ENCODE peak calls at places on chromosomes 7 and 10, in six cellular contexts. O is activated naive CD8-positive, alpha-beta T cell treated with anti-CD3 and anti-CD28 coated beads for 36 hours; A is foreskin fibroblast; L is colonic mucosa; R is neural crest cell; I is fibroblast of lung. M is an unnamed sample.

GRCh38 chr10:35448687-35449662 is 112.7 kb downstream of the CCNY start:
- DNase-seq in O (no peak), A (no peak), L (no peak), R (no peak), I (no peak), M (no peak)

GRCh38 chr7:12731775-12732174 is 44.3 kb downstream of the ARL4A start:
- DNase-seq in O (no peak), A (no peak), L (no peak), R (no peak), I (no peak), M (no peak)

GRCh38 chr10:121113385-121113696 is 262.2 kb downstream of the WDR11 start:
- DNase-seq in O (no peak), A (no peak), L (no peak), R (no peak), I (peak), M (no peak)

GRCh38 chr7:132577206-132578049 is 1.2 kb upstream of the PLXNA4 start:
- DNase-seq in O (peak), A (peak), L (peak), R (peak), I (peak), M (peak)

GRCh38 chr7:17274551-17275245 is 23.8 kb upstream of the AHR start:
- DNase-seq in O (peak), A (no peak), L (no peak), R (no peak), I (peak), M (peak)

GRCh38 chr7:27102578-27103442 is at the start of gene HOXA2:
- DNase-seq in O (no peak), A (no peak), L (peak), R (no peak), I (peak), M (no peak)

GRCh38 chr7:104327963-104328307 is 468 bp upstream of the LHFPL3 start:
- DNase-seq in O (no peak), A (no peak), L (no peak), R (peak), I (no peak), M (no peak)

GRCh38 chr7:30740417-30741181 is 11.3 kb upstream of the INMT start:
- DNase-seq in O (peak), A (peak), L (peak), R (peak), I (peak), M (peak)

GRCh38 chr7:126079151-126079550 is 1149.5 kb upstream of the POT1 start:
- DNase-seq in O (no peak), A (no peak), L (no peak), R (no peak), I (no peak), M (no peak)

GRCh38 chr7:99557196-99557607 is 1.2 kb upstream of the ZNF655 start:
- DNase-seq in O (no peak), A (no peak), L (no peak), R (no peak), I (no peak), M (no peak)

GRCh38 chr7:132977234-132977633 is 104.7 kb downstream of the CHCHD3 start:
- DNase-seq in O (no peak), A (no peak), L (no peak), R (no peak), I (no peak), M (no peak)

GRCh38 chr7:30920021-30920583 is 8.4 kb downstream of the AQP1 start:
- DNase-seq in O (no peak), A (peak), L (no peak), R (no peak), I (peak), M (no peak)

GRCh38 chr7:3188946-3189345 is 112.1 kb upstream of the SDK1 start:
- DNase-seq in O (no peak), A (no peak), L (no peak), R (no peak), I (no peak), M (no peak)

GRCh38 chr10:32995751-32996150 is 37.7 kb upstream of the ITGB1 start:
- DNase-seq in O (no peak), A (no peak), L (no peak), R (no peak), I (no peak), M (no peak)

GRCh38 chr7:27098493-27099223 is 2.9 kb upstream of the HOXA1 start:
- DNase-seq in O (no peak), A (no peak), L (peak), R (peak), I (peak), M (no peak)

GRCh38 chr7:89837515-89837914 is 316.8 kb upstream of the STEAP1 start:
- DNase-seq in O (no peak), A (peak), L (no peak), R (no peak), I (peak), M (no peak)

GRCh38 chr10:51244739-51245138 is 170.5 kb downstream of the PRKG1 start:
- DNase-seq in O (no peak), A (peak), L (no peak), R (no peak), I (peak), M (no peak)

GRCh38 chr7:35246819-35247218 is 7.1 kb downstream of the TBX20 start:
- DNase-seq in O (no peak), A (no peak), L (no peak), R (no peak), I (no peak), M (no peak)

GRCh38 chr10:120018695-120019094 is 126.2 kb downstream of the SEC23IP start:
- DNase-seq in O (no peak), A (no peak), L (no peak), R (no peak), I (no peak), M (no peak)

GRCh38 chr10:110535958-110536891 is 31.3 kb upstream of the SMC3 start:
- DNase-seq in O (peak), A (peak), L (no peak), R (no peak), I (peak), M (peak)